ENCODE peak calls at places on chromosome 5, in nine cellular contexts. R is fibroblast of pulmonary artery; D is A549; T is spleen; X is astrocyte of the cerebellum; A is heart right ventricle; Y is IMR-90; Q is lower leg skin; B is CD8-positive, alpha-beta T cell. H is an unnamed sample.

GRCh38 chr5:129852747-129853352 is 51.4 kb upstream of the CHSY3 start:
- DNase-seq in R (peak), D (peak), T (peak), X (peak), A (peak), Y (peak), Q (peak), B (peak), H (peak)

GRCh38 chr5:155308289-155308688 is 294.7 kb downstream of the KIF4B start:
- DNase-seq in R (no peak), D (no peak), T (no peak), X (no peak), A (no peak), Y (no peak), Q (no peak), B (no peak), H (no peak)

GRCh38 chr5:38979535-38979934 is 94.7 kb downstream of the RICTOR start:
- DNase-seq in R (no peak), D (no peak), T (no peak), X (no peak), A (no peak), Y (no peak), Q (no peak), B (no peak), H (no peak)

GRCh38 chr5:117455236-117456233 is 880.9 kb upstream of the SEMA6A start:
- DNase-seq in R (no peak), D (no peak), T (peak), X (no peak), A (no peak), Y (no peak), Q (peak), B (no peak), H (no peak)

GRCh38 chr5:154472871-154473580 is 5.0 kb downstream of the HAND1 start:
- DNase-seq in R (no peak), D (no peak), T (no peak), X (no peak), A (no peak), Y (no peak), Q (peak), B (no peak), H (no peak)

GRCh38 chr5:154278908-154279307 is 88.4 kb downstream of the GALNT10 start:
- DNase-seq in R (no peak), D (no peak), T (no peak), X (no peak), A (no peak), Y (peak), Q (no peak), B (no peak), H (no peak)

GRCh38 chr5:68240196-68240595 is 24.6 kb downstream of the PIK3R1 start:
- DNase-seq in R (no peak), D (no peak), T (no peak), X (no peak), A (no peak), Y (no peak), Q (no peak), B (no peak), H (no peak)

GRCh38 chr5:76386360-76386759 is 16.7 kb upstream of the IQGAP2 start:
- DNase-seq in R (no peak), D (no peak), T (no peak), X (no peak), A (no peak), Y (no peak), Q (peak), B (no peak), H (no peak)

GRCh38 chr5:39108987-39109386 is 34.8 kb upstream of the RICTOR start:
- DNase-seq in R (no peak), D (no peak), T (no peak), X (no peak), A (no peak), Y (no peak), Q (no peak), B (no peak), H (no peak)

GRCh38 chr5:73605223-73606087 is 20.5 kb upstream of the ARHGEF28 start:
- DNase-seq in R (no peak), D (peak), T (no peak), X (no peak), A (no peak), Y (peak), Q (no peak), B (no peak), H (no peak)

GRCh38 chr5:176446884-176447537 is 1.2 kb upstream of the FAF2 start:
- DNase-seq in R (no peak), D (no peak), T (peak), X (no peak), A (no peak), Y (no peak), Q (peak), B (no peak), H (no peak)

GRCh38 chr5:165525268-165525667 is 2019.8 kb downstream of the MAT2B start:
- DNase-seq in R (peak), D (no peak), T (no peak), X (peak), A (no peak), Y (peak), Q (no peak), B (no peak), H (no peak)

GRCh38 chr5:88729476-88730182 is 153.4 kb downstream of the MEF2C start:
- DNase-seq in R (peak), D (peak), T (no peak), X (peak), A (no peak), Y (peak), Q (no peak), B (peak), H (peak)

GRCh38 chr5:115586525-115587146 is 15.6 kb downstream of the TICAM2 start:
- DNase-seq in R (peak), D (peak), T (no peak), X (no peak), A (no peak), Y (peak), Q (no peak), B (no peak), H (no peak)

GRCh38 chr5:167916261-167916660 is 375.2 kb upstream of the WWC1 start:
- DNase-seq in R (no peak), D (no peak), T (no peak), X (peak), A (no peak), Y (no peak), Q (no peak), B (no peak), H (no peak)

GRCh38 chr5:58759745-58760144 is 176.9 kb downstream of the RAB3C start:
- DNase-seq in R (peak), D (no peak), T (no peak), X (no peak), A (no peak), Y (no peak), Q (no peak), B (no peak), H (no peak)

GRCh38 chr5:179608131-179608581 is 15.3 kb downstream of the HNRNPH1 start:
- DNase-seq in R (no peak), D (no peak), T (peak), X (no peak), A (no peak), Y (no peak), Q (no peak), B (peak), H (peak)

GRCh38 chr5:72013741-72014703 is 93.3 kb upstream of the MAP1B start:
- DNase-seq in R (peak), D (no peak), T (no peak), X (peak), A (no peak), Y (peak), Q (no peak), B (no peak), H (no peak)

GRCh38 chr5:149745-150450 is 41.4 kb upstream of the LRRC14B start:
- DNase-seq in R (peak), D (no peak), T (no peak), X (no peak), A (no peak), Y (peak), Q (no peak), B (no peak), H (no peak)

GRCh38 chr5:6488021-6488420 is 39.4 kb downstream of the UBE2QL1 start:
- DNase-seq in R (no peak), D (no peak), T (no peak), X (no peak), A (no peak), Y (no peak), Q (no peak), B (no peak), H (no peak)

GRCh38 chr5:89560724-89561123 is 677.7 kb upstream of the MEF2C start:
- DNase-seq in R (no peak), D (no peak), T (no peak), X (peak), A (no peak), Y (no peak), Q (no peak), B (no peak), H (no peak)

GRCh38 chr5:86964889-86965288 is 302.8 kb upstream of the RASA1 start:
- DNase-seq in R (no peak), D (no peak), T (no peak), X (no peak), A (no peak), Y (no peak), Q (no peak), B (no peak), H (no peak)

GRCh38 chr5:145117285-145117684 is 717.9 kb downstream of the PRELID2 start:
- DNase-seq in R (no peak), D (no peak), T (no peak), X (no peak), A (no peak), Y (no peak), Q (no peak), B (no peak), H (no peak)

GRCh38 chr5:170758481-170758880 is 25.0 kb upstream of the GABRP start:
- DNase-seq in R (no peak), D (no peak), T (no peak), X (no peak), A (no peak), Y (no peak), Q (no peak), B (no peak), H (no peak)

GRCh38 chr5:108278285-108279240 is 103.3 kb downstream of the FBXL17 start:
- DNase-seq in R (no peak), D (no peak), T (peak), X (no peak), A (no peak), Y (no peak), Q (peak), B (no peak), H (no peak)

GRCh38 chr5:79990205-79990597 is 861 bp downstream of the MTX3 start:
- DNase-seq in R (no peak), D (no peak), T (no peak), X (no peak), A (no peak), Y (peak), Q (no peak), B (no peak), H (no peak)

GRCh38 chr5:154779105-154779504 is 23.9 kb downstream of the LARP1 start:
- DNase-seq in R (peak), D (peak), T (no peak), X (peak), A (no peak), Y (peak), Q (no peak), B (no peak), H (peak)

GRCh38 chr5:129413570-129413969 is 46.5 kb upstream of the ADAMTS19 start:
- DNase-seq in R (no peak), D (no peak), T (no peak), X (no peak), A (no peak), Y (no peak), Q (no peak), B (no peak), H (no peak)

GRCh38 chr5:164392531-164392930 is 887.1 kb downstream of the MAT2B start:
- DNase-seq in R (peak), D (no peak), T (no peak), X (no peak), A (no peak), Y (no peak), Q (no peak), B (no peak), H (no peak)

GRCh38 chr5:106865279-106865678 is 805.5 kb downstream of the EFNA5 start:
- DNase-seq in R (no peak), D (no peak), T (no peak), X (no peak), A (no peak), Y (no peak), Q (no peak), B (no peak), H (no peak)
- TF ChIP-seq CTCF in R (no peak), D (no peak), T (no peak), X (no peak), A (no peak), Y (no peak), Q (no peak), B (no peak), H (no peak)

DNA sequence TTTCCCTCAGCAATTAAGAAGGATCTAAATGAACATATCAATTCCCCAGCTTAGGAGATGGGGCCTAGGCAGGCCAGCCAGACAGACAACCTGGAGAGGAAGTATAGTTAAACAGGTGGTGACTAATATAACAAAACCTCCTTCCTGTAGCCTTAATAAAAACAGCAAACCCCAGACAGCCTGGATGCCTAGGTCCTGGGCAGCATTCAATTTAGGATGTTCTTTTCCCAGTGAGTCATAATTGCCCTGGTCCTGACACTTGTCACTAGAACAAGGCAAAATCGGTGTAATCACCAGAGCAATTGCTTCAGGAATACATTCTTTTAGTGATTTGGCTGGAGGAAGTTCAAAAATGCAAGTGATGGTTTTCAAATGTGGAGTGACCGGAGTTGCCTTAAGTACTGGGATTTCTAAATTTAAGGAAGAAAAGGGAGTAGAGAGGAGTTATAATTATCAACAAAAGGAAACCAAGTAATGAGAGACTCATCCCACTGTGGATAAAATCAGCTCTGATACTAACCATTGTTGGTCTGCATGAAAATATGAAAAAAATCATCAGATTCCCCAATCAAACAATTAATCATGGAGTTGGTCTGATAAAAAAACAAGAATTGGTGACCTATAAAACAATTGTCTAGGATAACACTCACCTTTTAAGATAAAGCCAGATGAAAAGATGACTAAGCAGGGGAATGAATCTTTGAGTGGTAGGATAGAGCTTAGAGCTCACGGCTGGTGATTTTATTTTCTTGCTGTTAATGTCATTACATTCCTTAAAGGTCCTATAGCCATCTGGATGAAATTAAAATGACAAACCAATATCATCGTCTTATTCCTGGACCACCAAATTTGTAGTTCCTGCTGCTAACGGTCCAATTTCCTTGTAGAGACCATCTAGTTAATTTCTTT is 39.0 kb upstream of the TARS1 start:
- DNase-seq in R (peak), D (no peak), T (no peak), X (peak), A (no peak), Y (peak), Q (no peak), B (no peak), H (no peak)
- H3K4me3 ChIP-seq in R (no peak), D (no peak), T (no peak), X (no peak), A (no peak), Y (no peak), Q (no peak), B (no peak), H (no peak)

DNA sequence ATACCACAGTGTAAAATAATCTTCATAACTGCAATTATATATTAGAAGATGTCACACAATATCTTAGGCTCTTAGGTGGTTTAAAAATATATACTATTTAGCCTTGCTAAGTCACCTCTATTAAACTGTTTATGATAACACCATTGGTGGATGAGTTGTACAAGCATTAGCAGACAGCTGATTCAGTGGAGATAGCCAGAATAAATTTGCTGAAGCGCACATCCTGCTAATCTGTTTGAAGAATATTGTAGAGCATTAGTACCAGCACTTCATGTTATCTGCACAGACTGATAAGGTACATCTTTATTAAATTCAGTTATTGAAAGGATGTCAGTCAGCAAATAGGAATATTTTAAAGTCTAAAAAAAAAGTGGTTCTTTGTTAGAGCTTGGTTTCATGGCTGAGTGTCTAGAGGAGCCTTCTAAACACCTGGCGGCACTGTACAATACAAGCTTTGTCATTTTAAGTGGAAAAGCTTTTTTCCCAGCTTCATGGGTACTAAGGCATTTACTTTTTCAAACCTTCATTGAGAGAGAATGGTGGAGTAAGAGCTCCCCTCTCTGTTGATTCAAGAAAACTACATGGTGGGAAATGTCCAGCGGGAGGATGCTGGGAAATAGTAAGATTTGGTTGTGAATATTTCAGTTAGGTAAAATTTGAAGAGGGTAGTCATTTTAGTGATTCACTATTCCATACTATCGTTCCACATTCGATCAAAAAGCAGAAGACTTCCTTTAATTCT is 275.1 kb downstream of the SLF1 start:
- DNase-seq in R (peak), D (no peak), T (no peak), X (no peak), A (no peak), Y (peak), Q (no peak), B (no peak), H (no peak)
- TF ChIP-seq CTCF in R (peak), D (peak), T (no peak), X (peak), A (peak), Y (peak), Q (no peak), B (no peak), H (no peak)

DNA sequence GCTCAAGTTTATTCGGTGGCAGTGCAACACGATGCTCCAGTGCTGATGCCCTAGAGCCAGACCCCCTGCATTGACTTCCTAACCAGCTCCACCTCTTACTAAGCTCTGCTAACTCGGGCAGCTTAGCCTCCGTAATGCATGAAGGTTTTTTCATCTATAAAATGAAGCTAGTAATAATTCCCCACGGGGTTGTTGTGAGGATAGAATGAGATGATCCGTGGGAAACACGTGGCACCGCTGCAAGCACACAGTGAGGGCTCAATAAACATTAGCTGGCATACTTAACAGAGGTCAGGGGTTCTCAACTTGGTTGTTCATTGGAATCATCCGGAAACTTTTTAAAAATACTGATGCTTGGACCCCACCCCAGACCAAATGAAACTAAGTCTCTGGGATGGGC is 6.8 kb downstream of the ENC1 start:
- DNase-seq in R (no peak), D (no peak), T (no peak), X (no peak), A (no peak), Y (no peak), Q (no peak), B (no peak), H (no peak)
- H3K4me3 ChIP-seq in R (no peak), D (no peak), T (no peak), X (no peak), A (no peak), Y (no peak), Q (no peak), B (no peak), H (no peak)

GRCh38 chr5:82421119-82421518 is 143.0 kb upstream of the RPS23 start:
- DNase-seq in R (peak), D (peak), T (no peak), X (peak), A (no peak), Y (peak), Q (no peak), B (no peak), H (no peak)
- TF ChIP-seq CTCF in R (peak), D (no peak), T (no peak), X (peak), A (no peak), Y (peak), Q (no peak), B (no peak), H (no peak)

GRCh38 chr5:122965111-122965510 is 71.4 kb downstream of the PPIC start:
- DNase-seq in R (no peak), D (no peak), T (no peak), X (no peak), A (no peak), Y (no peak), Q (no peak), B (no peak), H (no peak)

GRCh38 chr5:122954719-122955118 is 81.8 kb downstream of the PPIC start:
- DNase-seq in R (no peak), D (no peak), T (no peak), X (no peak), A (no peak), Y (no peak), Q (no peak), B (no peak), H (no peak)

GRCh38 chr5:122957457-122957856 is 79.1 kb downstream of the PPIC start:
- DNase-seq in R (no peak), D (no peak), T (no peak), X (no peak), A (no peak), Y (no peak), Q (no peak), B (no peak), H (no peak)

GRCh38 chr5:122963305-122963704 is 73.2 kb downstream of the PPIC start:
- DNase-seq in R (no peak), D (no peak), T (no peak), X (no peak), A (no peak), Y (no peak), Q (no peak), B (no peak), H (no peak)

GRCh38 chr5:122959740-122960450 is 76.6 kb downstream of the PPIC start:
- DNase-seq in R (no peak), D (no peak), T (no peak), X (no peak), A (no peak), Y (no peak), Q (no peak), B (no peak), H (no peak)
- H3K4me3 ChIP-seq in R (no peak), D (no peak), T (no peak), X (no peak), A (no peak), Y (no peak), Q (no peak), B (no peak), H (no peak)

H was measured in gastrocnemius medialis.